ENCODE peak calls at places on chromosomes 12 and 14, in six cellular contexts. W is transverse colon, L is HepG2, B is sigmoid colon, G is K562, I is stomach. U is an unnamed sample.

GRCh38 chr12:27359578-27360340 is 27.1 kb downstream of the BMAL2 start:
- DNase-seq in L (peak), G (no peak), W (no peak), I (no peak), B (no peak), U (no peak)

GRCh38 chr12:124543052-124543590 is 24.3 kb downstream of the NCOR2 start:
- DNase-seq in L (no peak), G (no peak), B (no peak), W (no peak), I (no peak), U (no peak)

GRCh38 chr12:6730169-6730568 is 6.3 kb downstream of the COPS7A start:
- DNase-seq in I (no peak), L (no peak), G (no peak), B (no peak), W (no peak), U (no peak)

GRCh38 chr14:22526210-22526609 is 62.8 kb downstream of the DAD1 start:
- DNase-seq in L (no peak), G (no peak), B (no peak), I (no peak), W (no peak), U (no peak)

GRCh38 chr12:11968041-11968383 is 102.7 kb upstream of the BCL2L14 start:
- DNase-seq in B (no peak), L (no peak), G (no peak), I (no peak), W (no peak), U (no peak)

GRCh38 chr12:65055874-65056273 is 65.2 kb downstream of the WIF1 start:
- DNase-seq in L (no peak), W (no peak), B (no peak), I (no peak), G (no peak), U (no peak)

GRCh38 chr12:132246997-132247717 is 82.2 kb downstream of the GALNT9 start:
- DNase-seq in G (no peak), W (no peak), I (no peak), B (no peak), L (no peak), U (no peak)

GRCh38 chr12:104121001-104121400 is 17.0 kb downstream of the NFYB start:
- DNase-seq in I (no peak), L (no peak), B (no peak), W (no peak), G (no peak), U (no peak)

GRCh38 chr12:114166360-114166759 is 200.2 kb upstream of the RBM19 start:
- DNase-seq in I (no peak), B (no peak), W (no peak), G (peak), L (peak), U (no peak)

GRCh38 chr14:23550827-23551265 is 719 bp downstream of the ZFHX2 start:
- DNase-seq in B (no peak), G (peak), L (no peak), I (no peak), W (peak), U (no peak)

GRCh38 chr12:47941475-47942326 is 21.7 kb upstream of the TMEM106C start:
- DNase-seq in G (no peak), I (no peak), W (no peak), B (no peak), L (no peak), U (no peak)

GRCh38 chr12:48788852-48789775 is at the start of gene ADCY6:
- DNase-seq in I (peak), W (peak), B (peak), L (peak), G (peak), U (no peak)

GRCh38 chr12:4819654-4820053 is 90.1 kb upstream of the KCNA1 start:
- DNase-seq in W (no peak), I (no peak), L (no peak), G (no peak), B (no peak), U (no peak)

GRCh38 chr14:91872517-91873470 is 5.5 kb upstream of the TC2N start:
- DNase-seq in B (peak), I (peak), G (no peak), L (no peak), W (peak), U (no peak)

GRCh38 chr12:52988933-52989332 is 17.3 kb upstream of the EIF4B start:
- DNase-seq in W (no peak), G (no peak), B (no peak), I (no peak), L (no peak), U (no peak)

GRCh38 chr12:54975272-54975671 is 9.3 kb downstream of the TESPA1 start:
- DNase-seq in I (no peak), G (no peak), B (no peak), W (no peak), L (no peak), U (no peak)

GRCh38 chr12:4107436-4107878 is 166.1 kb upstream of the CCND2 start:
- DNase-seq in I (no peak), B (no peak), L (peak), G (peak), W (peak), U (no peak)

GRCh38 chr14:65303902-65304222 is 108.7 kb upstream of the FUT8 start:
- DNase-seq in W (no peak), I (no peak), B (no peak), L (no peak), G (no peak), U (no peak)

GRCh38 chr12:117671734-117672133 is 297.1 kb downstream of the KSR2 start:
- DNase-seq in G (peak), B (no peak), L (peak), I (no peak), W (no peak), U (no peak)

GRCh38 chr12:56897844-56898341 is 36.3 kb downstream of the SDR9C7 start:
- DNase-seq in L (no peak), I (no peak), B (no peak), G (no peak), W (no peak), U (peak)

GRCh38 chr12:127548123-127548553 is 718.8 kb upstream of the TMEM132C start:
- DNase-seq in B (no peak), I (no peak), W (no peak), G (no peak), L (no peak), U (no peak)

GRCh38 chr14:91835920-91836843 is 31.2 kb downstream of the TC2N start:
- DNase-seq in G (peak), L (no peak), W (peak), B (peak), I (peak), U (no peak)

GRCh38 chr12:75476076-75476475 is 4.5 kb upstream of the GLIPR1 start:
- DNase-seq in G (no peak), W (no peak), L (no peak), B (no peak), I (no peak), U (no peak)

GRCh38 chr14:50668008-50668851 is at the start of gene SAV1:
- DNase-seq in W (peak), I (peak), L (peak), B (peak), G (peak), U (peak)

GRCh38 chr12:83823386-83824045 is 1089.1 kb downstream of the SLC6A15 start:
- DNase-seq in W (peak), B (no peak), G (peak), L (peak), I (peak), U (no peak)

GRCh38 chr12:108833757-108834472 is 23.5 kb downstream of the SSH1 start:
- DNase-seq in B (peak), W (peak), G (no peak), I (no peak), L (no peak), U (no peak)

GRCh38 chr14:36973806-36974442 is 198.5 kb downstream of the SLC25A21 start:
- DNase-seq in B (no peak), L (no peak), G (no peak), I (no peak), W (no peak), U (no peak)

GRCh38 chr12:89464974-89465592 is 59.5 kb downstream of the GALNT4 start:
- DNase-seq in W (no peak), B (no peak), L (no peak), G (no peak), I (no peak), U (no peak)

GRCh38 chr12:57868870-57869609 is 22.5 kb upstream of the CTDSP2 start:
- DNase-seq in L (no peak), W (no peak), B (peak), G (no peak), I (no peak), U (no peak)

GRCh38 chr14:104563742-104564615 is 15.6 kb upstream of the C14orf180 start:
- DNase-seq in L (peak), I (peak), B (peak), W (peak), G (peak), U (no peak)

GRCh38 chr12:107760207-107760816 is 625 bp downstream of the PRDM4 start:
- DNase-seq in I (no peak), W (peak), G (no peak), B (peak), L (peak), U (no peak)

GRCh38 chr12:95224202-95225170 is 6.9 kb downstream of the VEZT start:
- DNase-seq in L (no peak), B (no peak), I (no peak), G (no peak), W (no peak), U (no peak)

GRCh38 chr12:12922191-12922616 is 29.8 kb downstream of the GPRC5D start:
- DNase-seq in L (no peak), I (no peak), W (no peak), B (no peak), G (no peak), U (no peak)

GRCh38 chr12:10501031-10501430 is 4.7 kb upstream of the EIF2S3B start:
- DNase-seq in G (no peak), W (no peak), L (no peak), I (no peak), B (no peak), U (no peak)

GRCh38 chr12:106769078-106769477 is 5.4 kb upstream of the RIC8B start:
- DNase-seq in B (no peak), I (no peak), G (no peak), W (no peak), L (peak), U (no peak)

GRCh38 chr14:65972346-65972745 is 513.8 kb upstream of the CCDC196 start:
- DNase-seq in W (no peak), G (no peak), L (no peak), B (no peak), I (no peak), U (no peak)

GRCh38 chr12:51070004-51070403 is 13.4 kb downstream of the CSRNP2 start:
- DNase-seq in B (no peak), L (peak), I (no peak), W (no peak), G (no peak), U (no peak)

GRCh38 chr14:50342211-50343080 is 30.3 kb downstream of the DMAC2L start:
- DNase-seq in L (peak), G (peak), I (no peak), W (peak), B (peak), U (peak)

GRCh38 chr14:68548194-68549056 is 244.4 kb downstream of the ZFP36L1 start:
- DNase-seq in L (no peak), B (peak), I (peak), W (peak), G (no peak), U (peak)
- TF ChIP-seq EP300 in L (no peak), B (peak), I (peak), W (peak), G (no peak), U (peak)

DNA sequence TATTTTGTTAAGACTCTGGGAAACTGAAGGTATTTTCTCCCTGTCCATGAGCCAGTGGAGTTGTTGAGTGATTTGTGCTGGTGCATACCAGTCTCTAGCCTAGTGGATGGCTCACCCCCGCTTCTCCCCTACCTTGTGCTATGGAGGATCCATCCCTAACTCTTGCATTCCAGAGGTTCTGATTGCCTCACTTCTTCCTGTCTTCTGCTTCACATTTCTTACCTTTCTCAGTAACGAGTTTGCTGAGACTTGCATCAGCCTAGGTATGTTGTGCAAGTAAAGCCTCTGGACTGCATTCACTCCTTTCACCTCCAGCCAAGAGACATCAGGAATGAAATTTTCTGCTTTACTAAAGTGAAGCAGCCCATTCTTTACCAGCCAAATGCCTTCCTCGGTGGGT is 391.5 kb downstream of the ZFP36L1 start:
- DNase-seq in W (no peak), I (no peak), B (no peak), G (no peak), L (no peak), U (no peak)
- TF ChIP-seq POLR2AphosphoS5 in W (no peak), I (no peak), B (no peak), G (no peak), L (no peak), U (peak)

GRCh38 chr14:62006116-62006737 is 244.0 kb downstream of the SNAPC1 start:
- DNase-seq in L (no peak), B (no peak), W (no peak), I (no peak), G (no peak), U (no peak)
- TF ChIP-seq EP300 in L (no peak), B (no peak), W (no peak), I (no peak), G (no peak), U (no peak)

DNA sequence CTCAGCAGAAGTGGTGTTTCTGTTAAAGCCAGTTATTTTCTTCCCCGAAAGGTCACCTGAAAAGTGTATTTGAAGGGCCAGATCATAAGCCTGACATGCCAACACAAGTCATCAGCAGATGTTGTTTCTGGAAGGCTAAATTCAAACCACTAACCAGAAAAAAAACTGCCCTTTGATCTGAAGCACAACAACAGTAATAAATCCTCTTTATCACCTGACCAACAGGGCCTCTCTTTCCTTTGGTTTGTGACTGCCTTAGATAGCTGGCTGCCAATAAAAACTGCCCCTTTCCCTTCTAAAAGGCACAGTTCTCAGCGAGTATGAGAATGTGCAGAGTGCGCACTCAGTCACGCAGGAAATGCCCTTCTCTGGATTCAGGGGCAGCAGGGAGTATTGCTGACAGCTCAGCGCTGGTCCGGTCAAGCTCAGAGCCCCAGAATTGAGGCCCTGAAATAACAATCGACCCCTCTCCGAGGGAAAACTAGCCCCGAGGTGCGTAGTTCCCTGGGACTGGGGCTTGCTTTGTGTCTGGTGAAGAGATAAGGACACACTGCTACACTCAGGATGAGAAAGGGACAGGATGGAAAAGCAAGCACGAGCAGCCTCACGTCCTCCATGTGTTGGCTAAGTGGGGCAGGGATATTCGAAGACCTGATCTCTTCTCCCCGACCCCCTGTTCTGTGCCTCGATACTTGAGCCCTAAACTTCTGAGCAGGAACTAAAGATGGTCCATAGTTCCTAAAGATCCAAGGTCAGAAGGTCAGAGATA is 184.2 kb upstream of the GZMB start:
- DNase-seq in L (peak), B (no peak), I (no peak), G (no peak), W (peak), U (peak)
- TF ChIP-seq POLR2AphosphoS5 in L (peak), B (no peak), I (no peak), G (no peak), W (peak), U (no peak)

U was measured in esophagus muscularis mucosa.